ENCODE peak calls at places on chromosomes 7 and 10, in ten cellular contexts. H is lower lobe of right lung; C is occipital lobe; R is nephron progenitor cell; J is NAMALWA; M is stimulated activated CD4-positive, alpha-beta T cell treated with anti-CD3 and anti-CD28 coated beads, Interleukin-1b, Interleukin-23, amount 100 ng/mL, for 1 hour; Z is activated CD4-positive, alpha-beta T cell treated with anti-CD3 and anti-CD28 coated beads, Interleukin-2, amount 50 U/mL, for 1 hour; E is H9; L is uterus; W is DMS153. F is an unnamed sample.

GRCh38 chr10:112375721-112376577 is 2.0 kb downstream of the ACSL5 start:
- DNase-seq in H (peak), C (no peak), R (no peak), J (peak), M (no peak), Z (peak), E (no peak), L (peak), W (no peak), F (peak)

GRCh38 chr7:5657901-5658300 is 123.6 kb downstream of the RNF216 start:
- DNase-seq in H (no peak), C (no peak), R (no peak), J (no peak), M (no peak), Z (no peak), E (no peak), L (no peak), W (no peak), F (no peak)

GRCh38 chr10:118447478-118447877 is 105.4 kb upstream of the FAM204A start:
- DNase-seq in H (peak), C (no peak), R (no peak), J (no peak), M (no peak), Z (no peak), E (no peak), L (peak), W (peak), F (peak)

GRCh38 chr7:125775319-125775718 is 845.7 kb upstream of the POT1 start:
- DNase-seq in H (no peak), C (no peak), R (no peak), J (no peak), M (no peak), Z (no peak), E (no peak), L (no peak), W (no peak), F (no peak)

GRCh38 chr10:63013755-63014154 is 119.4 kb upstream of the NRBF2 start:
- DNase-seq in H (no peak), C (no peak), R (no peak), J (no peak), M (no peak), Z (no peak), E (no peak), L (no peak), W (no peak), F (no peak)

GRCh38 chr7:45469103-45469502 is 105.1 kb upstream of the ADCY1 start:
- DNase-seq in H (no peak), C (no peak), R (no peak), J (no peak), M (no peak), Z (no peak), E (no peak), L (no peak), W (no peak), F (peak)

GRCh38 chr7:148783801-148784527 is 85.3 kb downstream of the CUL1 start:
- DNase-seq in H (no peak), C (no peak), R (no peak), J (no peak), M (no peak), Z (no peak), E (no peak), L (no peak), W (no peak), F (no peak)

GRCh38 chr7:156929789-156930539 is 19.5 kb upstream of the NOM1 start:
- DNase-seq in H (no peak), C (no peak), R (no peak), J (no peak), M (no peak), Z (peak), E (no peak), L (no peak), W (no peak), F (no peak)

GRCh38 chr7:136741941-136742340 is 126.5 kb upstream of the CHRM2 start:
- DNase-seq in H (no peak), C (no peak), R (no peak), J (no peak), M (no peak), Z (no peak), E (no peak), L (no peak), W (no peak), F (peak)

GRCh38 chr10:921471-922414 is 9.8 kb downstream of the LARP4B start:
- DNase-seq in H (no peak), C (no peak), R (no peak), J (no peak), M (no peak), Z (no peak), E (no peak), L (no peak), W (no peak), F (peak)

GRCh38 chr10:132076578-132077081 is 10.9 kb downstream of the JAKMIP3 start:
- DNase-seq in H (no peak), C (no peak), R (no peak), J (no peak), M (no peak), Z (no peak), E (no peak), L (no peak), W (no peak), F (no peak)

GRCh38 chr7:158595068-158595467 is 7.4 kb upstream of the PTPRN2 start:
- DNase-seq in H (no peak), C (no peak), R (no peak), J (peak), M (no peak), Z (no peak), E (peak), L (no peak), W (no peak), F (peak)